ENCODE peak calls at places on chromosomes 1 and 21, in nine cellular contexts. W, D, S, I, O, Q, F, L and E are unnamed samples.

GRCh38 chr1:17010601-17011438 is 908 bp downstream of the ATP13A2 start:
- DNase-seq in W (peak; percentile 83), O (peak; percentile 33), F (peak; percentile 34), Q (peak; percentile 13), D (peak; percentile 77), I (no peak), S (no peak), L (peak; percentile 39), E (no peak)

GRCh38 chr1:241749924-241750695 is 97.9 kb upstream of the EXO1 start:
- DNase-seq in L (no peak), I (no peak), W (peak; percentile 23), F (no peak), D (no peak), O (no peak), S (no peak), Q (no peak), E (no peak)

GRCh38 chr1:164440222-164440621 is 118.8 kb upstream of the PBX1 start:
- DNase-seq in S (peak; percentile 49), D (peak; percentile 22), O (peak; percentile 11), F (no peak), Q (no peak), W (peak; percentile 41), I (no peak), L (no peak), E (peak; percentile 56)

GRCh38 chr1:62082456-62083363 is 111.9 kb upstream of the L1TD1 start:
- DNase-seq in Q (peak; percentile 34), W (peak; percentile 65), S (peak; percentile 45), F (peak; percentile 22), O (peak; percentile 15), D (peak; percentile 66), I (no peak), L (peak; percentile 38), E (peak; percentile 76)

GRCh38 chr1:16716691-16717173 is 23.6 kb upstream of the RNU1-4 start:
- DNase-seq in W (no peak), Q (no peak), O (no peak), S (peak; percentile 24), D (peak; percentile 34), L (peak; percentile 1), F (peak; percentile 7), I (no peak), E (no peak)

GRCh38 chr1:39214021-39214713 is 9.7 kb downstream of the MACF1 start:
- DNase-seq in I (no peak), F (peak; percentile 54), O (peak; percentile 74), W (no peak), S (no peak), D (no peak), L (no peak), Q (no peak), E (peak; percentile 38)

GRCh38 chr1:24541711-24542346 is 14.1 kb upstream of the NCMAP start:
- DNase-seq in L (no peak), S (no peak), Q (no peak), D (peak; percentile 46), F (no peak), O (no peak), I (peak; percentile 76), W (no peak), E (peak; percentile 55)

GRCh38 chr1:19209439-19209989 is 552 bp downstream of the UBR4 start:
- DNase-seq in D (peak; percentile 36), Q (peak; percentile 61), W (peak; percentile 78), O (peak; percentile 49), I (no peak), F (peak; percentile 39), L (peak; percentile 74), S (no peak), E (peak; percentile 82)

GRCh38 chr1:221670081-221670480 is 71.8 kb downstream of the DUSP10 start:
- DNase-seq in I (no peak), F (peak; percentile 56), L (no peak), W (peak; percentile 36), Q (no peak), S (no peak), D (no peak), O (peak; percentile 39), E (no peak)

GRCh38 chr1:25168193-25169071 is 63.9 kb downstream of the SYF2 start:
- DNase-seq in L (no peak), Q (no peak), D (no peak), S (no peak), I (peak; percentile 48), O (no peak), F (no peak), W (no peak), E (peak; percentile 28)

GRCh38 chr1:228216371-228217320 is 8.8 kb downstream of the OBSCN start:
- DNase-seq in Q (no peak), L (no peak), I (no peak), S (no peak), O (no peak), F (no peak), W (no peak), D (no peak), E (no peak)

GRCh38 chr1:94884101-94884875 is 42.6 kb downstream of the CNN3 start:
- DNase-seq in D (peak; percentile 71), L (no peak), Q (peak; percentile 76), S (peak; percentile 81), I (peak; percentile 52), F (peak; percentile 43), W (peak; percentile 84), O (peak; percentile 78), E (peak; percentile 87)

GRCh38 chr21:41600961-41601572 is 93.1 kb upstream of the TMPRSS2 start:
- DNase-seq in I (no peak), W (no peak), Q (no peak), F (no peak), O (no peak), L (no peak), S (peak; percentile 14), D (no peak), E (no peak)

GRCh38 chr1:36279110-36279788 is 26.9 kb upstream of the SH3D21 start:
- DNase-seq in W (peak; percentile 84), I (no peak), D (no peak), Q (peak; percentile 66), F (no peak), S (no peak), O (peak; percentile 72), L (no peak), E (no peak)

GRCh38 chr1:169909499-169909898 is 15.8 kb upstream of the SCYL3 start:
- DNase-seq in F (no peak), L (no peak), D (no peak), S (no peak), Q (no peak), W (no peak), I (no peak), O (no peak), E (no peak)

GRCh38 chr1:173421266-173421665 is 55.9 kb upstream of the PRDX6 start:
- DNase-seq in Q (no peak), S (no peak), I (no peak), W (no peak), F (no peak), D (no peak), O (no peak), L (no peak), E (no peak)

DNA sequence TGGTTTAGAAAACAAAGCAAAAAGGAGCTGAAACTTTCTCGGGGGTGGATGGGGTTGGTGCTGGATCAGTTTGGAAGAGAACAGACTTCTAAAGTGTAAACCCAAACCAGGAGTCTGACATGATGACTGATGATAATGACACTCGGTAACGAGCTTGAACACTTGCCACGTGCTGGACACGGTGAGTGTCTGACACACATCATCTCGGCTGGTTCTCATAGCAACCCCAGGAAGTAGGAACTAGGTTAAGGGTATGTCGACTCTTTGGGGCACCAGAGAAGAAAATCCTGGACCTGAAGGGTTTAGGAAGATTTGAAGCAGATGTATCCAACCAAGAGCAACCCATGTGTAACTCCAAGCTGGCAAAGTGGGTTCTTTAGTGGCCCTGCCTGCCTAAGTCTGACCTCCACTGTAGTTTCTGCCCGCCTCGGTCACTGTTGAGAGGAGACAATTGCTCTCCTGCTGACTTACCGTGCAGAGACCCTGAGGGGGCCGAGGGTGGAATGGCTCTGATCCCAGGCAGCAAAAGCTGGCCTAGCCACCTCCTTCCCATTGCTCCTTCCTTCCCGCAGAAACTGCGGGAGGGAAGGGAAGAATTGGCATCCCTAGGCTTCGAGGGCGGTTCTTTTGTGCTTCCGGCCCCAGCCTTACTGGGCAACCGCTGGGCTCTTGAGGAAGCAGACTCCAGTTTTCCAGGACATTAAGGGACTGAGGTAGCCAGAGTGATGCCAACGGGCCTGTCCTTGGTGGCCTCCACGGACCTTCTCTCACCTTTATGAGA is 156.0 kb downstream of the TOMM20 start:
- DNase-seq in D (no peak), F (no peak), L (no peak), W (peak; percentile 43), Q (no peak), S (no peak), I (no peak), O (peak; percentile 60), E (no peak)
- H3K4me1 ChIP-seq in D (peaks cover 35% of the 10 kb centered on the region), F (peaks cover 49% of the 10 kb centered on the region), L (peaks cover 76% of the 10 kb centered on the region), W (peaks cover 56% of the 10 kb centered on the region), Q (peaks cover 39% of the 10 kb centered on the region), S (peaks cover 10% of the 10 kb centered on the region), I (peaks cover 8% of the 10 kb centered on the region), O (peaks cover 38% of the 10 kb centered on the region), E (peaks cover 19% of the 10 kb centered on the region)

GRCh38 chr1:155070721-155071556 is 7.4 kb downstream of the EFNA4 start:
- DNase-seq in Q (peak; percentile 64), I (peak; percentile 85), W (peak; percentile 95), D (peak; percentile 90), O (peak; percentile 78), F (no peak), L (peak; percentile 87), S (peak; percentile 94), E (peak; percentile 95)
- H3K27ac ChIP-seq in Q (no peak overlapping the region), I (no peak overlapping the region), W (peak overlapping the region; percentile 44), D (no peak overlapping the region), O (no peak overlapping the region), F (no peak overlapping the region), L (peak overlapping the region; percentile 22), S (no peak overlapping the region), E (no peak overlapping the region)

GRCh38 chr1:109112056-109112651 is 1.8 kb upstream of the ELAPOR1 start:
- DNase-seq in D (peak; percentile 39), W (peak; percentile 73), I (no peak), L (peak; percentile 63), O (peak; percentile 20), S (no peak), Q (peak; percentile 41), F (peak; percentile 28), E (no peak)

GRCh38 chr1:109113787-109114568 is at the start of gene ELAPOR1:
- DNase-seq in O (peak; percentile 31), W (peak; percentile 65), D (peak; percentile 74), Q (peak; percentile 19), I (peak; percentile 73), F (peak; percentile 66), S (peak; percentile 80), L (no peak), E (peak; percentile 75)

GRCh38 chr1:109109906-109110305 is 4.0 kb upstream of the ELAPOR1 start:
- DNase-seq in O (no peak), D (no peak), Q (no peak), S (no peak), F (no peak), L (no peak), I (no peak), W (no peak), E (no peak)

GRCh38 chr1:109112652-109113285 is 1.1 kb upstream of the ELAPOR1 start:
- DNase-seq in S (peak; percentile 97), I (peak; percentile 100), L (peak; percentile 83), O (peak; percentile 81), Q (peak; percentile 85), F (peak; percentile 77), W (peak; percentile 93), D (peak; percentile 93), E (peak; percentile 99)

GRCh38 chr1:109111386-109112055 is 2.4 kb upstream of the ELAPOR1 start:
- DNase-seq in I (no peak), W (peak; percentile 47), F (no peak), D (no peak), S (no peak), Q (no peak), O (no peak), L (no peak), E (no peak)
- H3K4me2 ChIP-seq in I (no peak overlapping the region), W (no peak overlapping the region), F (no peak overlapping the region), D (no peak overlapping the region), S (no peak overlapping the region), Q (no peak overlapping the region), O (no peak overlapping the region), L (no peak overlapping the region), E (no peak overlapping the region)

GRCh38 chr21:45918011-45918410 is 63.6 kb upstream of the COL6A1 start:
- DNase-seq in S (no peak), L (no peak), D (no peak), Q (no peak), W (no peak), I (no peak), O (no peak), F (no peak), E (no peak)
- H3K4me1 ChIP-seq in S (no peaks in the 10 kb centered on the region), L (no peaks in the 10 kb centered on the region), D (no peaks in the 10 kb centered on the region), Q (peaks cover 16% of the 10 kb centered on the region), W (no peaks in the 10 kb centered on the region), I (no peaks in the 10 kb centered on the region), O (no peaks in the 10 kb centered on the region), F (peaks cover 19% of the 10 kb centered on the region), E (no peaks in the 10 kb centered on the region)